ENCODE peak calls at places on chromosomes 4 and X, in six cellular contexts. One of them, this sample, is unnamed.

GRCh38 chr4:145044341-145044740 is 53.7 kb downstream of the ANAPC10 start:
- DNase-seq in H9: no peak
- DNase-seq in tibial nerve: no peak
- DNase-seq in BE2C: no peak
- DNase-seq in uterus: no peak
- DNase-seq in IMR-90: peak; percentile 55
- DNase-seq in this sample: no peak

GRCh38 chr4:83075696-83076095 is 38.8 kb downstream of the PLAC8 start:
- DNase-seq in H9: no peak
- DNase-seq in tibial nerve: no peak
- DNase-seq in BE2C: no peak
- DNase-seq in uterus: no peak
- DNase-seq in IMR-90: peak; percentile 78
- DNase-seq in this sample: no peak

GRCh38 chrX:13485167-13485566 is 84.2 kb upstream of the EGFL6 start:
- DNase-seq in H9: no peak
- DNase-seq in tibial nerve: no peak
- DNase-seq in BE2C: no peak
- DNase-seq in uterus: no peak
- DNase-seq in IMR-90: no peak
- DNase-seq in this sample: peak; percentile 21

GRCh38 chr4:139297001-139297410 is 4.3 kb upstream of the NAA15 start:
- DNase-seq in H9: no peak
- DNase-seq in tibial nerve: no peak
- DNase-seq in BE2C: no peak
- DNase-seq in uterus: no peak
- DNase-seq in IMR-90: peak; percentile 54
- DNase-seq in this sample: peak; percentile 92

GRCh38 chrX:107940095-107940494 is 42.1 kb downstream of the TEX13B start:
- DNase-seq in H9: no peak
- DNase-seq in tibial nerve: no peak
- DNase-seq in BE2C: no peak
- DNase-seq in uterus: no peak
- DNase-seq in IMR-90: no peak
- DNase-seq in this sample: no peak

GRCh38 chrX:11040405-11040804 is 70.7 kb upstream of the HCCS start:
- DNase-seq in H9: no peak
- DNase-seq in tibial nerve: no peak
- DNase-seq in BE2C: no peak
- DNase-seq in uterus: no peak
- DNase-seq in IMR-90: no peak
- DNase-seq in this sample: no peak

GRCh38 chr4:2785613-2786012 is 7.3 kb upstream of the SH3BP2 start:
- DNase-seq in H9: no peak
- DNase-seq in tibial nerve: peak; percentile 4
- DNase-seq in BE2C: no peak
- DNase-seq in uterus: no peak
- DNase-seq in IMR-90: no peak
- DNase-seq in this sample: no peak

GRCh38 chr4:117700111-117700892 is 334.0 kb upstream of the NDST3 start:
- DNase-seq in H9: no peak
- DNase-seq in tibial nerve: no peak
- DNase-seq in BE2C: no peak
- DNase-seq in uterus: no peak
- DNase-seq in IMR-90: peak; percentile 0
- DNase-seq in this sample: peak; percentile 10

GRCh38 chrX:109624641-109625311 is at the start of gene KCNE5:
- DNase-seq in H9: peak; percentile 75
- DNase-seq in tibial nerve: no peak
- DNase-seq in BE2C: no peak
- DNase-seq in uterus: no peak
- DNase-seq in IMR-90: no peak
- DNase-seq in this sample: no peak

GRCh38 chrX:24874604-24875247 is 141.0 kb downstream of the ARX start:
- DNase-seq in H9: peak; percentile 59
- DNase-seq in tibial nerve: no peak
- DNase-seq in BE2C: no peak
- DNase-seq in uterus: no peak
- DNase-seq in IMR-90: no peak
- DNase-seq in this sample: no peak
- H3K27me3 ChIP-seq in H9: no peaks in the 10 kb centered on the region
- H3K27me3 ChIP-seq in tibial nerve: peaks cover 7% of the 10 kb centered on the region
- H3K27me3 ChIP-seq in BE2C: no peaks in the 10 kb centered on the region
- H3K27me3 ChIP-seq in uterus: no peaks in the 10 kb centered on the region
- H3K27me3 ChIP-seq in IMR-90: no peaks in the 10 kb centered on the region
- H3K27me3 ChIP-seq in this sample: no peaks in the 10 kb centered on the region

DNA sequence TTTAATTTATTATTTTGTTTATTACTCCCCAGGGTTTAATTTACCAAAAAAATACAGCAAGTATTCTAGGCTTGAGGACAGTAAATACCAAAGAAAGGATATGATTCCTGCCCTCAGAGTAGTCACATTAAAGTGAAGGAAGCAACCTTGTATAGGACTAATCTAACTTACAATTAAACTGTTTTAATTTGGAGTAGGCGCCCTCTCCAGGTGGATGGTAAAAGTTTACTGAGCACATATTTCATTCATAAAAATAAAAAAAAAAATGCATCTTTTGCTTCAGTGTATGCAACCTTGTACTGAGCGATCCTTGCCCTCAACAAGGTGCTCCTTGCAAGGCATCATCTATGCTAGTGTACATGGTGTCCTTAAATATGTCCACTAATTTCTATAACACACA is 72.0 kb upstream of the MAGEB16 start:
- DNase-seq in H9: no peak
- DNase-seq in tibial nerve: no peak
- DNase-seq in BE2C: peak; percentile 13
- DNase-seq in uterus: no peak
- DNase-seq in IMR-90: peak; percentile 3
- DNase-seq in this sample: peak; percentile 9
- TF ChIP-seq CTCF in H9: peak; percentile 49
- TF ChIP-seq CTCF in tibial nerve: no peak
- TF ChIP-seq CTCF in BE2C: peak; percentile 18
- TF ChIP-seq CTCF in uterus: no peak
- TF ChIP-seq CTCF in IMR-90: peak; percentile 36
- TF ChIP-seq CTCF in this sample: peak; percentile 54

DNA sequence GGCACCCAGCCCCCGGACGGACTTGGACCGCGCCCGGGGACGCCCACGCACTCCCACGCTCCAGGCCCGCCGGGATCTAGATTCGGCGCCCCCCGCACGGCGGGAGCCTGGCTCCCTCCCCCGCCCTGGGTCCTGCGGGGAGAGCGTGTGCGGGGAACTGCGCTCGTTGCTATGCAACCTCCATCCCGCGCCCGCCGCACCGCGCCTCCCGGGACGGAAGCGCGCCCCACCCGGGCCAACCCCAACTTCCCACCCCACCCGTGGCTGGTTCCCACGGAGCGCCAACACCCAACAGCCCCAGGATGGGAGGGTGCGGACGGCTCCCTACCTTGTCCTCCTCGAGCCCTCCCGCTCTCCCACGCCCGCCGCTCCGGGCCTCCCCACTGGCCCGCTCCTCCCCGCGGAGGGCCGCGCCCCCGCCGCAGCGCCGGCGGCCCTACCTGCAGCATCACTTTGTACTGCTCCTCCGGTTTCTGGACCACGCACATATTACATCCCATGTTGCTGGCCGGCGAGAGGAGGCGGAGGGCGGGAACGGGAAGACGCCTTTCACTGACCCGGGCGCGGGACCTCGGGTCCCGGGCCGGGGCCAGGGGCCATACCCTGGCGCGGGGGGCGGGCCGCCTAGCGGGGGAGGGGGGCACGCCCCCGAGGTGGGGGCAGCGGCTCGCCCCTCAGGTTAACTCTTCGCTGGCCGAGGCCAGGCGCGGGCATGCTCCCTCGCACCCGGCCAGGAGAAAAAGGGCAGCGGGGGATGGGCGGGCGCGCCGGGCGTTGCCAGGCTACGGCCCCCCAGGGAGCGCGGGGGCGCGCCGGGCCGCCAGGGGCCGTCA is at the start of gene PDZD4:
- DNase-seq in H9: no peak
- DNase-seq in tibial nerve: no peak
- DNase-seq in BE2C: peak; percentile 48
- DNase-seq in uterus: no peak
- DNase-seq in IMR-90: no peak
- DNase-seq in this sample: no peak
- H3K27me3 ChIP-seq in H9: no peaks in the 10 kb centered on the region
- H3K27me3 ChIP-seq in tibial nerve: peaks cover 27% of the 10 kb centered on the region
- H3K27me3 ChIP-seq in BE2C: no peaks in the 10 kb centered on the region
- H3K27me3 ChIP-seq in uterus: no peaks in the 10 kb centered on the region
- H3K27me3 ChIP-seq in IMR-90: peaks cover 53% of the 10 kb centered on the region
- H3K27me3 ChIP-seq in this sample: peaks cover 17% of the 10 kb centered on the region

DNA sequence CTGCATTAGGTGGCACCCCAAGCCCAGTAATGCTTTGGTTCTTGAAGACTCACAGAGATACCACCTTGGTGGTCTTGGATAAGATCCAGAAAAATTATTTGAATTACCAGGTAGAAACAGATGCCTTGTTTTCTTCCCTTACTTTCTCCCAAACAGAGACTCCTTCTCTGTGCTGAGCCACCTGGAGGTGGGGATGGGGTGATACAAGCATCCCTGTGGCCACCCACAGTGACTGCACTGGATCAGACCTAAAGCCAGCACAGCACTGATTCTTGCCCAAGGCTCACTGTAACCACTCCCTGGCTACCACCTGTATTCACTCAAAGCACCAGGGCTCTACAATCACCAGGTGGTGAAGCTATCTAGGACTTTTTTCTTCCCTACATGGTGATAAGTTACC is 156.8 kb downstream of the TEX13A start:
- DNase-seq in H9: peak; percentile 36
- DNase-seq in tibial nerve: no peak
- DNase-seq in BE2C: no peak
- DNase-seq in uterus: no peak
- DNase-seq in IMR-90: no peak
- DNase-seq in this sample: no peak
- TF ChIP-seq CTCF in H9: peak; percentile 50
- TF ChIP-seq CTCF in tibial nerve: no peak
- TF ChIP-seq CTCF in BE2C: no peak
- TF ChIP-seq CTCF in uterus: no peak
- TF ChIP-seq CTCF in IMR-90: no peak
- TF ChIP-seq CTCF in this sample: no peak

GRCh38 chr4:94758700-94759399 is 1.1 kb downstream of the BMPR1B start:
- DNase-seq in H9: peak; percentile 52
- DNase-seq in tibial nerve: no peak
- DNase-seq in BE2C: peak; percentile 46
- DNase-seq in uterus: no peak
- DNase-seq in IMR-90: no peak
- DNase-seq in this sample: peak; percentile 36
- H3K27me3 ChIP-seq in H9: peaks cover 10% of the 10 kb centered on the region
- H3K27me3 ChIP-seq in tibial nerve: no peaks in the 10 kb centered on the region
- H3K27me3 ChIP-seq in BE2C: no peaks in the 10 kb centered on the region
- H3K27me3 ChIP-seq in uterus: no peaks in the 10 kb centered on the region
- H3K27me3 ChIP-seq in IMR-90: peaks cover 30% of the 10 kb centered on the region
- H3K27me3 ChIP-seq in this sample: peaks cover 1% of the 10 kb centered on the region

GRCh38 chr4:102055805-102056204 is 265.3 kb downstream of the BANK1 start:
- DNase-seq in H9: no peak
- DNase-seq in tibial nerve: no peak
- DNase-seq in BE2C: no peak
- DNase-seq in uterus: no peak
- DNase-seq in IMR-90: no peak
- DNase-seq in this sample: no peak
- TF ChIP-seq CTCF in H9: peak; percentile 45
- TF ChIP-seq CTCF in tibial nerve: no peak
- TF ChIP-seq CTCF in BE2C: no peak
- TF ChIP-seq CTCF in uterus: no peak
- TF ChIP-seq CTCF in IMR-90: no peak
- TF ChIP-seq CTCF in this sample: peak; percentile 7

This sample was measured in mammary epithelial cell.